ENCODE peak calls at places on chromosomes 16 and 17, in seven cellular contexts. M is HepG2, K is HCT116, Q is K562, G is H1, X is SK-N-SH, L is GM12878. W is an unnamed sample. For H3K27me3, the result is how much of the 10 kb centered on the place peaks cover.

GRCh38 chr16:75032655-75033054 is 33.8 kb downstream of the ZNRF1 start:
- DNase-seq in M (no peak), K (no peak), Q (no peak), G (no peak), X (no peak), L (no peak), W (no peak)

GRCh38 chr17:39761861-39762496 is 24.2 kb downstream of the GRB7 start:
- DNase-seq in M (no peak), K (no peak), Q (no peak), G (no peak), X (no peak), L (no peak), W (no peak)

GRCh38 chr17:82096709-82097186 is 1.3 kb downstream of the FASN start:
- DNase-seq in M (no peak), K (no peak), Q (no peak), G (no peak), X (no peak), L (no peak), W (no peak)

GRCh38 chr16:2838928-2839327 is 8.8 kb downstream of the ZG16B start:
- DNase-seq in M (peak), K (no peak), Q (peak), G (peak), X (peak), L (no peak), W (peak)

GRCh38 chr17:52740006-52740405 is 581.5 kb upstream of the CA10 start:
- DNase-seq in M (no peak), K (no peak), Q (no peak), G (no peak), X (no peak), L (no peak), W (no peak)

GRCh38 chr16:19507882-19508281 is 14.0 kb downstream of the GDE1 start:
- DNase-seq in M (no peak), K (no peak), Q (no peak), G (no peak), X (no peak), L (no peak), W (no peak)

GRCh38 chr17:74512041-74512440 is 19.2 kb downstream of the CD300LB start:
- DNase-seq in M (no peak), K (no peak), Q (no peak), G (no peak), X (no peak), L (no peak), W (no peak)

GRCh38 chr16:1884155-1884760 is 12.3 kb upstream of the MEIOB start:
- DNase-seq in M (peak), K (peak), Q (peak), G (no peak), X (peak), L (no peak), W (peak)

GRCh38 chr17:50272711-50273653 is 1.3 kb upstream of the TMEM92 start:
- DNase-seq in M (no peak), K (no peak), Q (peak), G (no peak), X (peak), L (no peak), W (peak)

GRCh38 chr16:88549671-88550643 is 20.2 kb upstream of the ZC3H18 start:
- DNase-seq in M (no peak), K (no peak), Q (peak), G (no peak), X (peak), L (no peak), W (no peak)

GRCh38 chr17:49486012-49486641 is 9.0 kb upstream of the NGFR start:
- DNase-seq in M (no peak), K (no peak), Q (no peak), G (peak), X (no peak), L (no peak), W (no peak)

GRCh38 chr16:69520800-69521602 is 44.8 kb upstream of the NFAT5 start:
- DNase-seq in M (peak), K (no peak), Q (no peak), G (no peak), X (no peak), L (peak), W (no peak)

GRCh38 chr17:60641810-60642220 is 35.8 kb upstream of the BCAS3 start:
- DNase-seq in M (peak), K (peak), Q (peak), G (peak), X (peak), L (no peak), W (peak)

GRCh38 chr17:17403899-17404576 is 72.8 kb upstream of the MED9 start:
- DNase-seq in M (no peak), K (no peak), Q (no peak), G (no peak), X (peak), L (no peak), W (peak)

GRCh38 chr17:7214300-7215135 is 5.1 kb downstream of the DLG4 start:
- DNase-seq in M (peak), K (peak), Q (peak), G (peak), X (peak), L (peak), W (peak)

GRCh38 chr16:80324371-80324770 is 216.4 kb upstream of the DYNLRB2 start:
- DNase-seq in M (no peak), K (no peak), Q (no peak), G (no peak), X (no peak), L (no peak), W (no peak)

GRCh38 chr17:43880420-43880991 is 26.8 kb downstream of the MPP2 start:
- DNase-seq in M (peak), K (peak), Q (peak), G (no peak), X (peak), L (no peak), W (peak)

GRCh38 chr17:57369509-57369945 is 113.2 kb downstream of the MSI2 start:
- DNase-seq in M (peak), K (no peak), Q (no peak), G (no peak), X (no peak), L (no peak), W (no peak)

GRCh38 chr17:82710499-82711232 is 5.8 kb upstream of the FN3KRP start:
- DNase-seq in M (no peak), K (no peak), Q (no peak), G (no peak), X (peak), L (no peak), W (no peak)

GRCh38 chr16:78505544-78506371 is 406.3 kb downstream of the WWOX start:
- DNase-seq in M (peak), K (no peak), Q (no peak), G (no peak), X (no peak), L (no peak), W (no peak)

GRCh38 chr16:9096416-9096952 is 5.0 kb downstream of the HAPSTR1 start:
- DNase-seq in M (no peak), K (no peak), Q (no peak), G (no peak), X (no peak), L (no peak), W (no peak)

GRCh38 chr17:18031955-18032354 is 7.0 kb downstream of the ATPAF2 start:
- DNase-seq in M (no peak), K (no peak), Q (no peak), G (no peak), X (no peak), L (no peak), W (peak)

GRCh38 chr17:79977161-79977631 is 58.5 kb downstream of the TBC1D16 start:
- DNase-seq in M (no peak), K (no peak), Q (no peak), G (no peak), X (peak), L (no peak), W (no peak)

GRCh38 chr17:55527520-55528118 is 16.4 kb upstream of the SMIM36 start:
- DNase-seq in M (peak), K (peak), Q (no peak), G (no peak), X (peak), L (no peak), W (peak)

GRCh38 chr17:44376124-44376523 is 12.5 kb upstream of the FAM171A2 start:
- DNase-seq in M (peak), K (no peak), Q (peak), G (no peak), X (peak), L (no peak), W (peak)

GRCh38 chr16:30615358-30616076 is 5.3 kb upstream of the ZNF689 start:
- DNase-seq in M (peak), K (peak), Q (peak), G (peak), X (peak), L (no peak), W (peak)

GRCh38 chr16:50585331-50585776 is 37.2 kb downstream of the NKD1 start:
- DNase-seq in M (no peak), K (no peak), Q (no peak), G (no peak), X (no peak), L (no peak), W (no peak)

GRCh38 chr17:60398227-60398959 is 6.5 kb upstream of the USP32 start:
- DNase-seq in M (no peak), K (no peak), Q (no peak), G (no peak), X (no peak), L (peak), W (no peak)

GRCh38 chr17:59668816-59669215 is 38.4 kb downstream of the PTRH2 start:
- DNase-seq in M (no peak), K (peak), Q (no peak), G (no peak), X (no peak), L (no peak), W (peak)

GRCh38 chr17:80732268-80732667 is 187.6 kb downstream of the RPTOR start:
- DNase-seq in M (no peak), K (no peak), Q (no peak), G (no peak), X (no peak), L (no peak), W (no peak)

GRCh38 chr16:1534021-1535020 is 855 bp downstream of the TMEM204 start:
- DNase-seq in M (no peak), K (no peak), Q (no peak), G (no peak), X (no peak), L (no peak), W (peak)

GRCh38 chr17:11598274-11599221 is at the start of gene DNAH9:
- DNase-seq in M (peak), K (no peak), Q (peak), G (peak), X (peak), L (no peak), W (no peak)

GRCh38 chr17:77898521-77899434 is 59.7 kb upstream of the TNRC6C start:
- DNase-seq in M (no peak), K (no peak), Q (no peak), G (no peak), X (no peak), L (no peak), W (no peak)

DNA sequence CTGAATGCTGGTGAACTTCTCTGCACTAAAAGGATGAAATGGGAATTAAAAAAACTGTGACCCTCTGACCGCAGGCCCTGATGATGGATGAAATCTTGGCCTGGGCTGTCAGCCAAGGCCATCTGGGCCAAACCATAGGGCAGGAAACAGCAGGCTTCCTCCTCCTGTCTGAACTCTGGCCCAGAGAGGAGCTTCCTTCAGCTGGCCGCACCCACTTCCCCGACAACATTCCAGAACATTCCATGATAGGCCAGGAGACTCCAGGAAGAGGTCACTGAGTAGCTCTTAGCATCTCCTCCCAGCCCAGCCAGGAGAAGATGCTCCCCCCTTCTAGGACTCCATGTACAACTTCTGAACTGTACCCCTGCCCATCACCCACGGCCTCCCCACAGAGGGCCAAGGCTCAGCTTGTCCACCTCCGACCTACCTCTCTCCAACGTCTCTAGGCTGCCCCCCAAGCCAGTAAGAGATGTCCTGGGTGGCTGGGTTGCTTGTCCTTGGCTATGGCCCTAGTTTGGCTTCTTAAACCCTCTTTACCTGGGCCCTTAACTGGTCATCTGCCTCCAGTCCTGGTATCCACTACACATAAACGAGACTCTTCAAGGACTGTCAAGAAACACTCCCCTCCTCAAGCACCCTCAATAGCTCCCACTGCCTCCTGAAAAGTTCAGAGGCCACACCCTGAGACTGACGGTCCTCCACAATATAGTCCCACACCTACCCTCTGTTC is 1.7 kb downstream of the RPH3AL start:
- DNase-seq in M (peak), K (no peak), Q (no peak), G (no peak), X (peak), L (no peak), W (peak)
- TF ChIP-seq MAX in M (peak), K (no peak), Q (no peak), G (no peak), X (no peak), L (no peak), W (no peak)

GRCh38 chr17:19418312-19418992 is 7.4 kb downstream of the RNF112 start:
- DNase-seq in M (no peak), K (no peak), Q (no peak), G (no peak), X (no peak), L (no peak), W (peak)
- TF ChIP-seq CTCF in M (no peak), K (no peak), Q (no peak), G (no peak), X (no peak), L (no peak), W (no peak)

DNA sequence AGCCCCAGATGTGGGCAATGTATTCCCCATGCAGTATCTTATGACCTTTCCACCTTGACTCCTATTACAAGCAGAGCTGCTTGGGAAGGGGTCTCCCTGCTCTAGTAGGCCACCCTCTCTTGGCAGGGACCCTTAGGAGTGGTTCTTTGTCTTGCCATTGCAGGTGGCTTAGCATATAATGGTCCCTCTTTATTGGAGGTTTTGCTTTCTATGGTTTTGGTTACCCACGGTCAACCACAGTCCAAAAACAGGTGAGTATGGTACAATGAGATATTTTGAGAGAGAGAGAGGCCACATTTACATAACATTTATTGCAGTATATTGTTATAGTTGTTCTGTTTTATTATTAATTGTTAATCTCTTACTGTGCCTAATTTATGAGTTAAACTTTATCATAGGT is 472.8 kb upstream of the ASIC2 start:
- DNase-seq in M (no peak), K (no peak), Q (no peak), G (no peak), X (no peak), L (no peak), W (no peak)
- H3K27me3 ChIP-seq in M (under half), K (under half), Q (under half), G (under half), X (under half), L (under half), W (under half)

DNA sequence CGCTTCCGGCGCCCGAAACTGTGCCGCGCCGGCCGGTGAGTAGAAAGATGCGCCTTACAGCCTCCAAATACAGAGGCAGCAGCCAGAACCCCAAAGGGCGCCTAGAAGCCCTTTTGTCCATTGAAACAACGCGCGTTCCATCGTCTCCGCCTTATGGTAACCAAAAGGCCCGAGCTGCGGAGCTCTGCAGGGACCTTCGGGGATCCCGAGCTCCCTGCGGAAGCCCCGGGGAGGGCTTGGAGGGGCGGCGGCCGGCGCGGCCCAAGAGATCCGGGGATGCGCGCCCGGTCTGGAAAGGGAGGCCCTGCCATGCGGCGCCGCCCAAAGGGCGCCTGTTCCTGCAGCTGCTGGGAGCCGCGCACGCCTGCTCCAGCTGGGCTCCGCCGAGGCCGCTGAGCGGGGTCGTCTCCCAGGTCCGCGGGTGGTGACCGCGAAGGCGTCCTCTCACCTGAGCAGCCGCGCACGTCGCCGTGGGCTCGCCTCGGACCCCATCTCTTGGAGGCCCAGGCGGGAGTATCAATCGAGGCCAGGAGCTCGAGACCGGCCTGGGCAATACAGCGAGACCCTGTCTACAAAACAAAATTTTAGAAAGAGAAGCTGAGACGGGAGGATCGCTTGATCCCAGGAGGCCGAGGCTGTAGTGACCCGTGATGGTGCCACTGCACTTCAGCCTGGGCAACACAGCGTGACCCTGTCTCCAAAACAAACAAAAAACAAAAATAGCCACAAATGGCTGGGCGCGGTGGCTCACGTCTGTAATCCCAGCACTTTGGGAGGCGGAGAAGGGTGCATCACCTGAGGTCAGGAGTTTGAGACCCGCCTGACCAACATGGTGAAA is 805 bp upstream of the FBXO31 start:
- DNase-seq in M (peak), K (no peak), Q (peak), G (no peak), X (peak), L (no peak), W (no peak)
- TF ChIP-seq MAX in M (peak), K (no peak), Q (peak), G (peak), X (peak), L (no peak), W (no peak)

GRCh38 chr16:72847187-72848044 is 200.5 kb downstream of the ZFHX3 start:
- DNase-seq in M (peak), K (no peak), Q (peak), G (no peak), X (peak), L (no peak), W (peak)
- TF ChIP-seq CTCF in M (peak), K (peak), Q (peak), G (peak), X (peak), L (peak), W (peak)

DNA sequence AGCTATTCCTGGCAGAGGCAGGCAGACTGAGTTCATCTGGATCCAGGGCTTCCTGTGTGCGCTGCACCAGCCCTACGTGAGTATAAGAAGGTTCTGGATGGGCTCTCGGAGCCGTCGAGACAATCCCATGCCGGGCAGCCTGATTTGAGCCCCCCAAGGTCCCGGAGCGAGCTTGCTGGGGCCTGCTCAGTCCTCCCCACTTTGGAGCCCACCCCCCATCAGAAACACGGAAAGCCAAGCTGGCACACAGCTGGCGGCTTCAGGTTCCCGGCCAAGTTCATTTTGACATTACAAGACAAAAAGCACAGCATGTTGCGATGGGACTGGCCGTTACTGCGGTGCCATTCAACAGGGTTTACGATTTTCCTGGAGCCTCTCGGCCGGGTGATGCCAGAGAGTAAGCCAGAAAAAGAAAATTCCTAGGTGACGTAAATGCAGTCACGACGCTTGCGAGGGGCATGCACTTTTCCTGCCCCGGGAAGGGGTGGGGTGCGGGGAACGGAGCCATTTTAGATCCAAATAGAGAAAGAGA is 167.2 kb upstream of the FOXF1 start:
- DNase-seq in M (no peak), K (no peak), Q (no peak), G (no peak), X (peak), L (no peak), W (peak)
- H3K27me3 ChIP-seq in M (half or more), K (under half), Q (under half), G (under half), X (under half), L (under half), W (under half)

GRCh38 chr16:21263640-21264211 is 14.4 kb downstream of the CRYM start:
- DNase-seq in M (peak), K (no peak), Q (no peak), G (no peak), X (peak), L (peak), W (no peak)
- TF ChIP-seq MAX in M (peak), K (no peak), Q (peak), G (no peak), X (no peak), L (no peak), W (no peak)

W was measured in endothelial cell of umbilical vein.